ENCODE peak calls at places on chromosomes 16 and 17, in eight cellular contexts. W is colonic mucosa, O is astrocyte of the cerebellum, H is AG04450, Y is left lung, I is cardiac fibroblast, Q is kidney, M is body of pancreas. Z is an unnamed sample.
A peak's percentile ranks its signal among the peaks of the same experiment; 100 is the strongest.

GRCh38 chr17:78257810-78258322 is 26.4 kb downstream of the TMEM235 start:
- DNase-seq in W (no peak), O (no peak), H (no peak), Y (no peak), I (peak; percentile 87), Q (peak; percentile 83), M (no peak), Z (peak; percentile 41)

GRCh38 chr16:65681406-65681805 is 559.5 kb upstream of the CDH11 start:
- DNase-seq in W (no peak), O (no peak), H (no peak), Y (no peak), I (peak; percentile 89), Q (no peak), M (no peak), Z (no peak)

GRCh38 chr16:85635545-85636140 is 22.5 kb downstream of the GSE1 start:
- DNase-seq in W (no peak), O (no peak), H (no peak), Y (no peak), I (no peak), Q (no peak), M (peak; percentile 75), Z (no peak)

GRCh38 chr17:73401911-73402310 is 90.1 kb upstream of the CDC42EP4 start:
- DNase-seq in W (no peak), O (peak; percentile 6), H (no peak), Y (no peak), I (peak; percentile 33), Q (peak; percentile 77), M (no peak), Z (no peak)

GRCh38 chr17:21358185-21358584 is 18.0 kb upstream of the KCNJ12 start:
- DNase-seq in W (no peak), O (no peak), H (no peak), Y (no peak), I (no peak), Q (no peak), M (no peak), Z (no peak)

GRCh38 chr16:20933589-20933988 is 33.0 kb downstream of the LYRM1 start:
- DNase-seq in W (no peak), O (no peak), H (no peak), Y (no peak), I (no peak), Q (no peak), M (no peak), Z (no peak)

GRCh38 chr16:1089822-1090619 is 6.0 kb downstream of the C1QTNF8 start:
- DNase-seq in W (peak; percentile 95), O (no peak), H (no peak), Y (no peak), I (no peak), Q (peak; percentile 94), M (peak; percentile 51), Z (peak; percentile 73)

GRCh38 chr17:70134042-70134441 is 35.3 kb upstream of the KCNJ2 start:
- DNase-seq in W (no peak), O (no peak), H (no peak), Y (no peak), I (no peak), Q (no peak), M (no peak), Z (no peak)

GRCh38 chr17:28407130-28407973 is 1.3 kb upstream of the SLC46A1 start:
- DNase-seq in W (no peak), O (no peak), H (no peak), Y (no peak), I (no peak), Q (no peak), M (no peak), Z (no peak)

GRCh38 chr16:5502467-5502869 is 404.9 kb upstream of the EEF2KMT start:
- DNase-seq in W (no peak), O (peak; percentile 40), H (no peak), Y (no peak), I (no peak), Q (no peak), M (no peak), Z (peak; percentile 46)

DNA sequence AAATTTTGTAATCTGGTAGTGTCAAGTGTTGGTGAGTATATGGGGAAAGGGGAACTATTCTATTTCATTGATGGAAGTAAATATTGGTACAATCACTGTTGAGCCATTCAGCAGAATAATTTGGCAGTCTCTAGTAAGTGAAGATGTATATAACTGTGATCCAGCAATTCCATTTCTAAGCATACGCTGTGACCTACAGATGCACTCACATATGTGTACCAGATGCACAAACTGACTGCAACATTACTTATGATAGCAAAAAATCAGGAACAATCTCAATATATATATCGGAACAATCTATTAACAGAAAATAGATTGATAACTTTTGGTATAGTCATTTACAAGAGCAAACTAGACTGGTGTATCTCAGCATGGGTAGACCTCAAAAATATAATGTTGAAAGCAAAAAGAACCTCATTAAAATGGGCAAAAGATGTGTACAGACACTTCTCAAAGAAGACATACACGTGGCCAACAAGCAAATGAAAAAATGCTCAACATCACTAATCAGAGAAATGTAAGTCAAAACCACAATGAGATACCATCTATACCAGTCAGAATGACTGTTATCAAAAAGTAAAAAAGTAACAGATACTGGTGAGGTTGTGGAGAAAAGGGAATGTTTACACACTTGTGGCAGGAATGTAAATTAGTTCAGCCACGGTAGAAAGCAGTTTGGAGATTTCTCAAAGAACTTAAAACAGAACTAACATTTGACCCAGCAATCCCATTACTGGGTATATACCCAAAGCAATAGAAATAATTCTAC is 20.8 kb downstream of the ADAP2 start:
- DNase-seq in W (no peak), O (no peak), H (no peak), Y (no peak), I (no peak), Q (no peak), M (no peak), Z (no peak)
- TF ChIP-seq CTCF in W (no peak), O (no peak), H (peak; percentile 44), Y (no peak), I (no peak), Q (no peak), M (no peak), Z (no peak)

GRCh38 chr17:41486809-41487530 is 2.7 kb downstream of the KRT36 start:
- DNase-seq in W (peak; percentile 74), O (no peak), H (no peak), Y (peak; percentile 58), I (no peak), Q (no peak), M (peak; percentile 53), Z (peak; percentile 46)
- TF ChIP-seq CTCF in W (peak; percentile 58), O (peak; percentile 28), H (no peak), Y (peak; percentile 72), I (peak; percentile 65), Q (peak; percentile 33), M (peak; percentile 31), Z (peak; percentile 29)

DNA sequence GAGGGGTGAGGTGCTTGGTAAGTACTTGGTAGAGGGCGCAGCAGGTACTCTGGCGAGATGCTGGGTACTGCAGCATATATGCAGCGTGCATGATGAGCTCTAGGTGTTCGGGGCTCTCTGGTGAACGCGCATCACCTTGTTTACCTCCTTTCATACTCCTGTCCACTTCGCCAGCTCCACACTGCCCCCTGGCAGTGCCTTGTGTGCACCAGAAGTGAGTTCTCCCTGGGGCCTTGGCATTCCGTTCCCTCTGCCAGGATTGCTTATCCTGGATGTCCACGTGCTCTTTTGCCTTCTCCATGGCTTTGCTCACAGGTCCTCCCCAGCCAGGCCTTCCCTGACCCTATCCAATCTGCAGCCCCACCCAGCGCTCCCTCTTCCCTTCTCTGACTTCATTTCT is 154.2 kb downstream of the MRM1 start:
- DNase-seq in W (peak; percentile 74), O (no peak), H (no peak), Y (no peak), I (peak; percentile 11), Q (no peak), M (no peak), Z (peak; percentile 84)
- TF ChIP-seq CTCF in W (peak; percentile 33), O (peak; percentile 35), H (peak; percentile 29), Y (no peak), I (peak; percentile 47), Q (peak; percentile 25), M (no peak), Z (peak; percentile 93)

GRCh38 chr16:84117482-84117843 is 721 bp upstream of the MBTPS1 start:
- DNase-seq in W (no peak), O (no peak), H (no peak), Y (no peak), I (no peak), Q (no peak), M (no peak), Z (no peak)

GRCh38 chr16:84119368-84119767 is 2.6 kb upstream of the MBTPS1 start:
- DNase-seq in W (no peak), O (no peak), H (no peak), Y (no peak), I (no peak), Q (no peak), M (no peak), Z (no peak)

GRCh38 chr16:84120023-84120422 is 3.3 kb upstream of the MBTPS1 start:
- DNase-seq in W (no peak), O (no peak), H (no peak), Y (no peak), I (no peak), Q (no peak), M (no peak), Z (no peak)

GRCh38 chr16:84116720-84117481 is at the start of gene MBTPS1:
- DNase-seq in W (peak; percentile 98), O (peak; percentile 94), H (peak; percentile 96), Y (peak; percentile 98), I (peak; percentile 99), Q (peak; percentile 100), M (peak; percentile 98), Z (peak; percentile 100)

GRCh38 chr16:84115919-84116719 is 623 bp downstream of the MBTPS1 start:
- DNase-seq in W (peak; percentile 67), O (no peak), H (no peak), Y (peak; percentile 46), I (peak; percentile 58), Q (no peak), M (peak; percentile 64), Z (no peak)
- TF ChIP-seq CTCF in W (peak; percentile 27), O (no peak), H (no peak), Y (peak; percentile 37), I (no peak), Q (peak; percentile 18), M (peak; percentile 22), Z (peak; percentile 39)

GRCh38 chr16:8572919-8573724 is 17.2 kb downstream of the TMEM114 start:
- DNase-seq in W (no peak), O (peak; percentile 27), H (no peak), Y (no peak), I (peak; percentile 65), Q (no peak), M (no peak), Z (peak; percentile 53)
- TF ChIP-seq CTCF in W (peak; percentile 23), O (peak; percentile 61), H (peak; percentile 56), Y (peak; percentile 35), I (peak; percentile 70), Q (peak; percentile 20), M (no peak), Z (peak; percentile 49)

DNA sequence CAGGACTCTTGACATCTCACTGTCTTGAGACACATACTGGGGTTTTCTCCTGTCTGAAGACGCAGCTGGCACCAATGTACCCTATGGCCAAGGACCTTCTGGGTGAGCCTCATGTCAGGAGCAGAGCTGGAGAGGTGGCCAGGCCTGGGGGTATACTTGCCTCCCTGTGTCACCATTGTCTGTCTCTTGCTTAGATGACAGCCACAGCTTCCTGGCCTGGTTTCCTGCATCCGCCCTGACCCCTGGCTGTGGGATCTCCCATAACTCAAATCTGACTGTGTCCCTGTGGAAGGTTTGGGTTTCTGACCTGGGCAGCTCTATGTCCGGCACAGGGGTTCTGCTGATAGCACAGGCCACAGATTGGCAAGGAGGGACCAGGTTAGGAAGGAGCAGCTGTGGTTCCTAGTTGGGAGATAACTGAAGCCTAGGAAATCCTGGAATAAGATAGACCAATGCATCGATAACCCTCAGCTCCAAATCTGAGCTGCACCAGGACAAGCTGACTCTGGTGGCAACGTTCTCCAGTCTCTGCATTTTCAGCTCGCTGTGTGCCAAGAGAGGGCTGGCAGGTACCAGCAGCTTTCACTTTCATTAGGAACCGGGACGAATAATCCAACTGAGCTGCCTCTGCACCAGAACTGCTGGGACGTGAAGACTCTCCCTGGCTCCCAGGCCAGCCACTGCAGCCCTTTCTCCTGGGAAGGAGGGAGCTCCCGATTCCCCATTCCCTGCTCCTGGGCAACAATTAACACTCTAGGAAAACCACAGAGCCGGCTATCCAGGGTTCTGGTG is 5.0 kb downstream of the DEXI start:
- DNase-seq in W (no peak), O (no peak), H (no peak), Y (peak; percentile 32), I (no peak), Q (peak; percentile 66), M (no peak), Z (no peak)
- TF ChIP-seq CTCF in W (no peak), O (no peak), H (no peak), Y (no peak), I (no peak), Q (no peak), M (no peak), Z (no peak)

Z was measured in Calu3.